ENCODE peak calls at places on chromosomes 1 and 21, in ten cellular contexts. P is B cell, L is fibroblast of lung, A is tibial nerve, Y is kidney epithelial cell, X is endothelial cell, T is fibroblast of mammary gland, O is progenitor cell of endocrine pancreas, F is astrocyte of the spinal cord, N is A549. W is an unnamed sample.

GRCh38 chr1:221575605-221576004 is 166.3 kb downstream of the DUSP10 start:
- DNase-seq in N (no peak), A (no peak), O (no peak), T (no peak), L (peak; percentile 34), P (no peak), X (no peak), Y (no peak), F (peak; percentile 17), W (no peak)

GRCh38 chr1:92567211-92567868 is 80.6 kb upstream of the GFI1 start:
- DNase-seq in F (no peak), N (no peak), T (peak; percentile 71), A (no peak), Y (no peak), P (no peak), O (no peak), L (peak; percentile 32), X (no peak), W (no peak)

GRCh38 chr1:100834779-100835645 is 59.6 kb downstream of the EXTL2 start:
- DNase-seq in X (no peak), L (no peak), O (no peak), N (peak; percentile 2), T (peak; percentile 40), F (no peak), P (no peak), A (no peak), Y (no peak), W (no peak)

GRCh38 chr1:47214554-47214953 is 17.5 kb downstream of the TAL1 start:
- DNase-seq in N (no peak), O (no peak), F (no peak), X (no peak), T (no peak), Y (no peak), A (no peak), L (no peak), P (no peak), W (no peak)

GRCh38 chr1:218945050-218945449 is 228.6 kb upstream of the LYPLAL1 start:
- DNase-seq in T (peak; percentile 82), A (no peak), N (no peak), Y (no peak), O (no peak), L (peak; percentile 66), P (no peak), F (peak; percentile 48), X (no peak), W (no peak)

GRCh38 chr1:248825136-248825535 is 579 bp downstream of the SH3BP5L start:
- DNase-seq in T (peak; percentile 49), L (no peak), P (no peak), X (no peak), A (no peak), Y (no peak), O (no peak), N (no peak), F (no peak), W (no peak)

GRCh38 chr1:198528376-198528775 is 12.1 kb downstream of the ATP6V1G3 start:
- DNase-seq in F (peak; percentile 37), X (no peak), P (no peak), A (no peak), Y (no peak), T (peak; percentile 26), N (no peak), O (no peak), L (peak; percentile 73), W (no peak)

GRCh38 chr1:201266774-201267173 is 16.5 kb upstream of the PKP1 start:
- DNase-seq in X (no peak), O (no peak), F (peak; percentile 86), P (no peak), T (peak; percentile 92), Y (peak; percentile 87), L (peak; percentile 90), N (peak; percentile 92), A (no peak), W (peak; percentile 77)

GRCh38 chr1:23483327-23484252 is at the start of gene ASAP3:
- DNase-seq in Y (no peak), F (peak; percentile 46), P (peak; percentile 95), N (no peak), X (peak; percentile 38), O (peak; percentile 40), L (peak; percentile 75), A (no peak), T (peak; percentile 38), W (no peak)

GRCh38 chr1:107147813-107148212 is 7.0 kb downstream of the NTNG1 start:
- DNase-seq in O (no peak), Y (no peak), L (no peak), A (no peak), X (no peak), P (no peak), F (no peak), N (no peak), T (no peak), W (no peak)

GRCh38 chr1:36175137-36176095 is 19.5 kb downstream of the MAP7D1 start:
- DNase-seq in X (no peak), F (peak; percentile 67), T (no peak), O (no peak), Y (no peak), L (peak; percentile 54), A (no peak), P (peak; percentile 59), N (no peak), W (no peak)

GRCh38 chr1:212147581-212148033 is 112.1 kb downstream of the DTL start:
- DNase-seq in O (no peak), X (no peak), T (no peak), P (no peak), Y (no peak), L (peak; percentile 17), F (peak; percentile 32), A (no peak), N (no peak), W (no peak)

GRCh38 chr1:163307479-163308171 is 14.1 kb upstream of the NUF2 start:
- DNase-seq in P (no peak), X (no peak), N (no peak), O (no peak), T (peak; percentile 88), A (no peak), Y (peak; percentile 67), L (peak; percentile 94), F (peak; percentile 85), W (peak; percentile 22)

GRCh38 chr1:202348509-202349262 is at the start of gene PPP1R12B:
- DNase-seq in O (peak; percentile 92), T (peak; percentile 98), F (peak; percentile 99), P (peak; percentile 82), L (peak; percentile 99), N (peak; percentile 86), A (peak; percentile 95), Y (peak; percentile 98), X (peak; percentile 91), W (peak; percentile 98)

GRCh38 chr1:98044766-98045165 is 123.9 kb upstream of the DPYD start:
- DNase-seq in T (no peak), Y (no peak), O (no peak), A (no peak), P (no peak), N (no peak), X (no peak), L (no peak), F (no peak), W (no peak)

GRCh38 chr1:200036616-200037270 is 9.2 kb downstream of the NR5A2 start:
- DNase-seq in N (no peak), F (no peak), T (no peak), P (no peak), Y (no peak), O (no peak), X (no peak), A (no peak), L (no peak), W (no peak)
- TF ChIP-seq CTCF in N (no peak), F (no peak), T (no peak), P (no peak), Y (no peak), O (no peak), X (no peak), A (no peak), L (no peak), W (no peak)

DNA sequence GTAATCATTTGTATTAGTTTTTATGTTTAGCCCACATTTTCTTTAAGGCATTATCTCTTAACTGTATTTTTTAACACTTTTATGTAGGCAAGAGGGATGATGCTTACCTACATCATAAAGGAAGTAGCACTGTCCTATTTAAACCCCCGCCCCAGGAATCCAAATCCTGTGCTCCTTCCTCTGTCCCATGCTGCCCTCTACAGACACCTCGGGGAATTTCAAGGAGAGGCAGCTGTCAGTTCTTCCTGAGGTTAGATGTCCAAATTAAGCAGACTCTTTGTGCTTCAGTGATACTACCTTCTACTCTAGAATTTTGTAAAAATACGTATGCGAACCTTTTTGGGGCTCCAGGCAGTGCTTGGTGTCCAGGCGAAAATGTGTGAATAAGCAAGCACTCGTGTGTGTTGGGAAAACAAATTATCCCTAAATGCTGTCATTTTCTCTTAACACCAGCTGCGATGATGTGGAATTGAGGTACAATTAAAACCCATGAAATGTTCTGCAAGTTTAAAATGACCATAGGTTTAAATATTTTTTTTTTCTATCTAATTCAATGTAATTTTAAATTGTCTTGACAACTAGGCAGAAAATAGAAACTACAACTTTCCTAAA is 19.2 kb downstream of the CRCT1 start:
- DNase-seq in N (peak; percentile 33), F (peak; percentile 1), Y (peak; percentile 4), O (no peak), A (peak; percentile 23), T (peak; percentile 42), L (peak; percentile 5), P (no peak), X (peak; percentile 71), W (no peak)
- TF ChIP-seq CTCF in N (peak; percentile 93), F (peak; percentile 48), Y (peak; percentile 87), O (no peak), A (no peak), T (peak; percentile 71), L (peak; percentile 46), P (no peak), X (peak; percentile 74), W (peak; percentile 50)

GRCh38 chr1:63559357-63559756 is 33.9 kb upstream of the PGM1 start:
- DNase-seq in T (no peak), L (no peak), P (no peak), X (no peak), N (no peak), O (no peak), A (no peak), Y (no peak), F (no peak), W (no peak)

GRCh38 chr1:63555480-63555879 is 32.2 kb downstream of the EFCAB7 start:
- DNase-seq in X (no peak), P (no peak), T (no peak), Y (no peak), F (no peak), A (no peak), O (no peak), L (no peak), N (no peak), W (no peak)

GRCh38 chr1:63557365-63557987 is 34.2 kb downstream of the EFCAB7 start:
- DNase-seq in T (peak; percentile 56), Y (no peak), N (no peak), X (peak; percentile 59), A (no peak), F (peak; percentile 55), O (no peak), L (peak; percentile 20), P (no peak), W (no peak)
- TF ChIP-seq CTCF in T (peak; percentile 71), Y (peak; percentile 68), N (peak; percentile 55), X (peak; percentile 73), A (no peak), F (peak; percentile 76), O (peak; percentile 68), L (peak; percentile 75), P (peak; percentile 31), W (peak; percentile 59)

DNA sequence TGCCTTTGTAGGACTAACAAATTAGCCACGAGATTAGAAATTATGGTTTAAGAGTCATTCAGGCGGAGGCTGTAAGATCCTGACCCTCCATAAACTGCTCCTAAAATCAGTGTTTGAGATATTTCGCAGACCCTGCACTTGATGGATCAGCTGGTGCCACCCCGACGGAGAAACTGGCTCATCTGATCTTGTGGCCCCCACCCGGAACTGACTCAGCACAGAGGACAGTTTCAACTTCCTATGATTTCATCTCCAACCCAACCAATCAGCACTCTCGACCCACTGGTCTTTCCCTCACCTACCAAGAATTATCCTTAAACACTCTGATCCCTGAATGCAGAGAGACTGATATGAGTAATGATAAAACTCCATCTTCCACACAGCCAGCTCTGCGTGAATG is 3.7 kb upstream of the JAM2 start:
- DNase-seq in L (no peak), A (no peak), Y (no peak), O (no peak), X (no peak), T (no peak), N (no peak), P (no peak), F (no peak), W (no peak)
- TF ChIP-seq CTCF in L (no peak), A (no peak), Y (no peak), O (no peak), X (no peak), T (no peak), N (no peak), P (no peak), F (no peak), W (no peak)